ENCODE peak calls at places on chromosomes 16 and 17, in eight cellular contexts. L is GM12878, Q is heart left ventricle, C is endothelial cell of umbilical vein, T is H1, N is uterus, F is A549, O is stomach. B is an unnamed sample.

GRCh38 chr17:28101919-28102318 is 59.4 kb downstream of the NLK start:
- DNase-seq in T (no peak), L (no peak), C (no peak), Q (no peak), F (no peak), O (no peak), N (no peak), B (no peak)

GRCh38 chr17:76612465-76612864 is 26.8 kb upstream of the ST6GALNAC2 start:
- DNase-seq in N (no peak), C (no peak), L (no peak), F (no peak), T (no peak), Q (no peak), O (no peak), B (no peak)

GRCh38 chr16:47806309-47806847 is 345.2 kb downstream of the PHKB start:
- DNase-seq in O (no peak), Q (no peak), C (no peak), L (no peak), F (no peak), T (no peak), N (no peak), B (no peak)

GRCh38 chr17:64040201-64040600 is 19.8 kb upstream of the ICAM2 start:
- DNase-seq in N (no peak), L (no peak), T (no peak), C (peak; percentile 25), Q (no peak), F (no peak), O (peak; percentile 39), B (no peak)

GRCh38 chr16:1427473-1428461 is 3.1 kb upstream of the PERCC1 start:
- DNase-seq in F (no peak), T (peak; percentile 44), C (no peak), O (no peak), Q (no peak), L (no peak), N (no peak), B (no peak)

GRCh38 chr17:32863559-32863958 is 13.4 kb downstream of the MYO1D start:
- DNase-seq in T (no peak), C (no peak), O (no peak), F (no peak), L (no peak), N (no peak), Q (no peak), B (no peak)

GRCh38 chr17:17305282-17305801 is 2.2 kb downstream of the NT5M start:
- DNase-seq in L (peak; percentile 50), N (no peak), T (no peak), O (no peak), C (no peak), F (no peak), Q (no peak), B (no peak)

GRCh38 chr17:20944014-20944905 is 98.6 kb downstream of the USP22 start:
- DNase-seq in N (no peak), C (no peak), T (peak; percentile 64), O (peak; percentile 86), F (peak; percentile 54), L (no peak), Q (no peak), B (no peak)

GRCh38 chr17:54085934-54086333 is 263.2 kb downstream of the KIF2B start:
- DNase-seq in L (no peak), Q (no peak), C (no peak), T (no peak), F (no peak), N (no peak), O (no peak), B (no peak)

GRCh38 chr17:50043290-50044148 is 12.4 kb upstream of the ITGA3 start:
- DNase-seq in C (peak; percentile 56), T (no peak), L (no peak), Q (no peak), N (no peak), F (no peak), O (peak; percentile 69), B (peak; percentile 27)

GRCh38 chr16:53100131-53100748 is 45.4 kb downstream of the CHD9 start:
- DNase-seq in O (no peak), F (no peak), T (no peak), L (no peak), N (no peak), C (no peak), Q (no peak), B (no peak)

GRCh38 chr16:53098526-53099317 is 43.9 kb downstream of the CHD9 start:
- DNase-seq in C (peak; percentile 95), N (peak; percentile 93), O (peak; percentile 76), T (peak; percentile 66), Q (peak; percentile 90), L (peak; percentile 66), F (peak; percentile 76), B (peak; percentile 74)

GRCh38 chr16:53100889-53101288 is 46.1 kb downstream of the CHD9 start:
- DNase-seq in N (no peak), F (no peak), L (no peak), C (no peak), Q (no peak), O (no peak), T (no peak), B (no peak)

GRCh38 chr16:53097190-53097589 is 42.4 kb downstream of the CHD9 start:
- DNase-seq in O (no peak), T (no peak), C (no peak), N (no peak), F (no peak), Q (no peak), L (no peak), B (no peak)

GRCh38 chr16:53099318-53100130 is 44.7 kb downstream of the CHD9 start:
- DNase-seq in Q (peak; percentile 95), O (peak; percentile 91), T (peak; percentile 93), L (peak; percentile 68), F (peak; percentile 95), N (peak; percentile 92), C (peak; percentile 94), B (peak; percentile 70)
- H3K4me1 ChIP-seq in Q (peaks cover 63% of the 10 kb centered on the region), O (peaks cover 39% of the 10 kb centered on the region), T (peaks cover 12% of the 10 kb centered on the region), L (peaks cover 25% of the 10 kb centered on the region), F (peaks cover 49% of the 10 kb centered on the region), N (peaks cover 13% of the 10 kb centered on the region), C (peaks cover 43% of the 10 kb centered on the region), B (no peaks in the 10 kb centered on the region)

GRCh38 chr17:3963214-3964201 is 729 bp downstream of the ATP2A3 start:
- DNase-seq in L (no peak), F (no peak), O (peak; percentile 51), C (no peak), T (peak; percentile 71), Q (no peak), N (no peak), B (no peak)
- TF ChIP-seq POLR2A in L (peak; percentile 54), F (no peak), O (no peak), C (no peak), T (no peak), Q (no peak), N (no peak), B (no peak)

GRCh38 chr16:89489731-89490385 is 503 bp downstream of the ANKRD11 start:
- DNase-seq in O (no peak), F (no peak), L (no peak), N (peak; percentile 37), Q (no peak), T (no peak), C (no peak), B (no peak)

GRCh38 chr16:89491974-89492687 is 1.8 kb upstream of the ANKRD11 start:
- DNase-seq in L (no peak), T (no peak), O (no peak), Q (peak; percentile 26), N (no peak), F (no peak), C (no peak), B (no peak)

GRCh38 chr16:89490386-89491237 is at the start of gene ANKRD11:
- DNase-seq in O (peak; percentile 98), L (peak; percentile 99), N (peak; percentile 99), F (peak; percentile 100), T (peak; percentile 97), Q (peak; percentile 99), C (peak; percentile 100), B (peak; percentile 95)

GRCh38 chr16:89491238-89491869 is 993 bp upstream of the ANKRD11 start:
- DNase-seq in T (no peak), N (no peak), C (no peak), F (peak; percentile 46), O (no peak), L (no peak), Q (no peak), B (no peak)

DNA sequence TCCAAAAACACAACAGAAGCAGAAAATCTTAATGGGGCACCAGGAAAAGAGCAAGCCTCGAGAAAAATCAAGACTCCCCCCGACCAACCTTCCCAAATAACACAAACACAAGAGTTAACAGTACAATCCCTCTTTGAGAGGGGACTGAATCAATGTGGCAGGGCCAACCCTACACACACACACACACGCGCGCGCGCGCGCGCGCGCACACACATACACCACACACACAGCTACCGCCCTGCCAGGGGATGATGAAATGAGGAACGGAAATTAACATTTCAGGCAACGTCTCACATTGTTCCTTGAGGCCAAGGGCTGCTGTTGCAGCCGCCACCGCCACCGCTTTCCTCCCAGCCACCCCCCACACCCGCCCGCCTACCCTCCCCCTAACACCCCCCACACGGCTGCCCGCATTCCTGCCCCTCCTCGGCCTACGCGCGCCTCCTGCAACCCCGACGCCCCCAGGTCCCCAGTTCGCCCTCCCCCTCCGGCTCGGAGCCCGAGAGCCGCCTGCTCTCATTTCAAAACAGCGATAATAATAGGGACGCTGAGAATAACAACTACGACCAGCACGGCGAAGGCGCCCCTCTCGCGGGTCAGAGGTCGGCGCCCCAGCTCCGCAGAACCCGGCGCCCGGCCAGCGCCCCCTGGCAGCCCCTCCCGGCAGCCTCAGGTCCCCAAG is 1.2 kb downstream of the ANKRD11 start:
- DNase-seq in N (peak; percentile 83), Q (peak; percentile 88), T (peak; percentile 76), F (peak; percentile 92), L (peak; percentile 85), O (peak; percentile 86), C (peak; percentile 88), B (peak; percentile 92)
- H3K4me1 ChIP-seq in N (no peaks in the 10 kb centered on the region), Q (peaks cover 63% of the 10 kb centered on the region), T (peaks cover 13% of the 10 kb centered on the region), F (peaks cover 48% of the 10 kb centered on the region), L (peaks cover 38% of the 10 kb centered on the region), O (peaks cover 42% of the 10 kb centered on the region), C (peaks cover 23% of the 10 kb centered on the region), B (peaks cover 55% of the 10 kb centered on the region)

DNA sequence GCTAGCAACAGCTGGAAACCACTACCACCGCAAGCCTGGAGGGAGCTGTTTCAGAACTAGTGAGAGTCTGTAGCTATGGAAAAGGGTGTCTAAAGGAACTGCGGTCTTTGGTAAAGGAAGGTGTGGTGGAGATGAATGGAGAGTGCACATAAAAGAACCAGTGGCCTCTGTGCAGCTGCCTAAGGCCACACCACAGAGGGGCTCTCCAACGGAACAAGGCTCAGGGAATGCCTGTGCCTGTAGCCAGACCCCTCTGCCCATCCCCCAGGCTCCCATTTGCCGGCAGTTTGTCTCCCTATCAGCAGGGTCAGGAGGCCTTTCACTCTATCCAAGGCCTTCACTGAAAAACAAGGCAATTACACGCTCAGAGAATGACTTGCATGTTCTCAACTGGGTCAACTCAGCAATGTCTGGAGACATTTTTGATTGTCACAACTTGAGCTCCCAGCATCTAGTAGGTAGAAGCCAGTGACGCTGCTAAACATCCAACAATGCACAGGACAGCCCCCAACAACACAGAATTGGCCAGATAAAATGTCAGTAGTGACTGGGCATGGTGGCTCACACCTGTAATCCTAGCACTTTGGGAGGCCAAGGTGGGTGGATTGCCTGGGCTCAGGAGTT is 3.3 kb upstream of the FDXR start:
- DNase-seq in Q (no peak), O (no peak), F (no peak), C (no peak), L (no peak), T (no peak), N (no peak), B (no peak)
- TF ChIP-seq POLR2A in Q (no peak), O (no peak), F (no peak), C (no peak), L (no peak), T (no peak), N (no peak), B (no peak)